ENCODE peak calls at places on chromosomes 16 and 17, in ten cellular contexts. W is NCI-H2171; V is body of pancreas; N is NB4; M is activated CD4-positive, alpha-beta T cell treated with anti-CD3 and anti-CD28 coated beads for 24 hours; E is fibroblast of the conjunctiva; J is GM20000; K is psoas muscle; R is occipital lobe; T is Peyer's patch. X is an unnamed sample.

GRCh38 chr17:61371606-61372005 is 28.0 kb upstream of the TBX2 start:
- DNase-seq in J (no peak), M (no peak), W (no peak), T (no peak), K (peak; percentile 39), N (no peak), R (no peak), E (no peak), V (no peak), X (no peak)

GRCh38 chr17:156094-156621 is 18.8 kb downstream of the SCGB1C2 start:
- DNase-seq in T (no peak), W (no peak), R (no peak), V (no peak), K (peak; percentile 25), N (no peak), E (no peak), J (no peak), M (no peak), X (no peak)

GRCh38 chr16:77788196-77789084 is at the start of gene VAT1L:
- DNase-seq in J (no peak), E (no peak), K (no peak), V (no peak), R (peak; percentile 72), T (no peak), N (peak; percentile 69), W (no peak), M (no peak), X (no peak)

GRCh38 chr16:57981636-57982035 is 10.7 kb upstream of the CNGB1 start:
- DNase-seq in E (no peak), R (no peak), M (no peak), T (no peak), W (no peak), K (no peak), N (no peak), V (no peak), J (no peak), X (no peak)

GRCh38 chr17:9845306-9845705 is 19.6 kb downstream of the GLP2R start:
- DNase-seq in T (no peak), J (no peak), V (no peak), K (no peak), M (no peak), R (no peak), E (no peak), N (no peak), W (no peak), X (no peak)

GRCh38 chr17:29078183-29079045 is 35.5 kb downstream of the PIPOX start:
- DNase-seq in J (no peak), R (peak; percentile 71), V (no peak), K (no peak), W (peak; percentile 77), N (no peak), M (no peak), T (no peak), E (no peak), X (no peak)

GRCh38 chr17:28745052-28745776 is 1.4 kb downstream of the TRAF4 start:
- DNase-seq in M (no peak), V (peak; percentile 76), N (peak; percentile 74), E (peak; percentile 28), J (no peak), T (peak; percentile 74), R (peak; percentile 83), W (peak; percentile 21), K (peak; percentile 60), X (peak; percentile 48)

GRCh38 chr16:75234856-75235696 is 16.3 kb downstream of the CTRB1 start:
- DNase-seq in T (no peak), J (no peak), W (no peak), M (no peak), E (no peak), N (no peak), K (peak; percentile 61), V (no peak), R (no peak), X (no peak)

GRCh38 chr17:58918879-58919278 is 163.2 kb downstream of the PPM1E start:
- DNase-seq in R (no peak), E (no peak), N (no peak), K (no peak), J (no peak), V (no peak), W (no peak), M (no peak), T (no peak), X (no peak)

GRCh38 chr17:2027528-2028233 is 2.3 kb upstream of the DPH1 start:
- DNase-seq in N (no peak), K (no peak), M (no peak), W (no peak), T (no peak), V (no peak), R (no peak), E (no peak), J (no peak), X (no peak)